ENCODE peak calls at places on chromosomes 2 and 18, in six cellular contexts. G, R, D, L, H and X are unnamed samples.

GRCh38 chr2:29260151-29260772 is 145.0 kb downstream of the CLIP4 start:
- DNase-seq in H (no peak), G (no peak), D (peak), R (peak), L (no peak), X (peak)

GRCh38 chr2:131039908-131040660 is 53.2 kb downstream of the FAM168B start:
- DNase-seq in R (no peak), L (no peak), G (no peak), H (no peak), D (no peak), X (peak)

GRCh38 chr18:37524546-37525301 is 40.9 kb downstream of the CELF4 start:
- DNase-seq in D (no peak), R (no peak), G (no peak), H (no peak), L (no peak), X (no peak)

GRCh38 chr2:65424391-65424790 is 8.0 kb downstream of the SPRED2 start:
- DNase-seq in R (no peak), H (no peak), G (no peak), L (no peak), D (no peak), X (no peak)

GRCh38 chr18:61435064-61435652 is 101.9 kb downstream of the CDH20 start:
- DNase-seq in R (peak), H (no peak), D (peak), L (no peak), G (no peak), X (peak)

GRCh38 chr2:25341031-25341727 is 546 bp downstream of the DNMT3A start:
- DNase-seq in L (no peak), D (no peak), R (no peak), G (no peak), H (no peak), X (no peak)

GRCh38 chr2:105888625-105889024 is 143.9 kb downstream of the NCK2 start:
- DNase-seq in R (no peak), G (no peak), D (no peak), H (no peak), L (no peak), X (no peak)

GRCh38 chr2:45176399-45176798 is 167.1 kb upstream of the SIX2 start:
- DNase-seq in H (no peak), G (no peak), R (peak), L (no peak), D (peak), X (peak)

GRCh38 chr2:219058541-219059374 is 2.0 kb downstream of the IHH start:
- DNase-seq in H (peak), R (peak), L (no peak), G (no peak), D (no peak), X (no peak)

GRCh38 chr2:69997296-69998184 is 36.1 kb upstream of the ASPRV1 start:
- DNase-seq in D (peak), H (no peak), R (no peak), G (no peak), L (peak), X (peak)

GRCh38 chr2:127637236-127637630 is 8.7 kb upstream of the GPR17 start:
- DNase-seq in D (no peak), H (no peak), L (no peak), R (no peak), G (no peak), X (no peak)

GRCh38 chr2:202555354-202555753 is 79.4 kb upstream of the FAM117B start:
- DNase-seq in L (no peak), H (no peak), R (no peak), D (no peak), G (no peak), X (no peak)

GRCh38 chr18:33578371-33579146 is 540 bp downstream of the ASXL3 start:
- DNase-seq in R (no peak), G (no peak), H (no peak), D (no peak), L (no peak), X (no peak)

GRCh38 chr18:46481847-46482245 is 175.2 kb downstream of the LOXHD1 start:
- DNase-seq in G (no peak), L (no peak), R (peak), H (no peak), D (no peak), X (peak)

GRCh38 chr2:205405194-205405593 is 277.1 kb upstream of the NRP2 start:
- DNase-seq in D (peak), L (no peak), H (no peak), R (peak), G (no peak), X (peak)

GRCh38 chr2:216144372-216144771 is 35.2 kb downstream of the XRCC5 start:
- DNase-seq in R (no peak), L (no peak), H (no peak), D (no peak), G (no peak), X (no peak)

GRCh38 chr18:23138470-23138869 is 3.2 kb downstream of the CABLES1 start:
- DNase-seq in H (peak), L (no peak), G (no peak), D (no peak), R (no peak), X (no peak)

GRCh38 chr2:119049968-119050657 is 108.1 kb downstream of the MARCO start:
- DNase-seq in R (no peak), H (no peak), D (no peak), G (no peak), L (no peak), X (peak)

GRCh38 chr2:14235667-14236066 is 396.9 kb upstream of the LRATD1 start:
- DNase-seq in H (no peak), R (no peak), D (no peak), G (no peak), L (no peak), X (no peak)

GRCh38 chr2:136129601-136130000 is 11.7 kb upstream of the CXCR4 start:
- DNase-seq in D (no peak), G (no peak), H (no peak), L (no peak), R (no peak), X (no peak)

GRCh38 chr2:160306985-160307384 is 106.9 kb upstream of the ITGB6 start:
- DNase-seq in R (peak), H (no peak), D (no peak), G (peak), L (no peak), X (peak)

GRCh38 chr2:219171231-219171651 is 1.4 kb upstream of the SLC23A3 start:
- DNase-seq in R (peak), D (peak), G (peak), H (peak), L (peak), X (peak)

GRCh38 chr2:102383722-102384121 is 28.1 kb downstream of the IL18R1 start:
- DNase-seq in R (no peak), H (no peak), G (no peak), D (no peak), L (no peak), X (no peak)

GRCh38 chr2:177296047-177296446 is 31.5 kb upstream of the NFE2L2 start:
- DNase-seq in H (no peak), R (peak), L (peak), D (no peak), G (no peak), X (peak)

GRCh38 chr18:58175122-58175687 is 131.2 kb downstream of the NEDD4L start:
- DNase-seq in G (no peak), R (no peak), L (no peak), H (no peak), D (no peak), X (no peak)
- TF ChIP-seq CTCF in G (no peak), R (no peak), L (no peak), H (no peak), D (no peak), X (no peak)

GRCh38 chr18:36295880-36296301 is 1.6 kb upstream of the FHOD3 start:
- DNase-seq in D (no peak), H (no peak), G (no peak), L (no peak), R (no peak), X (no peak)
- H3K4me3 ChIP-seq in D (peak), H (no peak), G (no peak), L (peak), R (no peak), X (peak)

GRCh38 chr2:165203689-165204559 is at the start of gene SCN3A:
- DNase-seq in L (peak), R (peak), H (no peak), G (peak), D (peak), X (peak)
- TF ChIP-seq CTCF in L (peak), R (peak), H (peak), G (peak), D (peak), X (peak)

DNA sequence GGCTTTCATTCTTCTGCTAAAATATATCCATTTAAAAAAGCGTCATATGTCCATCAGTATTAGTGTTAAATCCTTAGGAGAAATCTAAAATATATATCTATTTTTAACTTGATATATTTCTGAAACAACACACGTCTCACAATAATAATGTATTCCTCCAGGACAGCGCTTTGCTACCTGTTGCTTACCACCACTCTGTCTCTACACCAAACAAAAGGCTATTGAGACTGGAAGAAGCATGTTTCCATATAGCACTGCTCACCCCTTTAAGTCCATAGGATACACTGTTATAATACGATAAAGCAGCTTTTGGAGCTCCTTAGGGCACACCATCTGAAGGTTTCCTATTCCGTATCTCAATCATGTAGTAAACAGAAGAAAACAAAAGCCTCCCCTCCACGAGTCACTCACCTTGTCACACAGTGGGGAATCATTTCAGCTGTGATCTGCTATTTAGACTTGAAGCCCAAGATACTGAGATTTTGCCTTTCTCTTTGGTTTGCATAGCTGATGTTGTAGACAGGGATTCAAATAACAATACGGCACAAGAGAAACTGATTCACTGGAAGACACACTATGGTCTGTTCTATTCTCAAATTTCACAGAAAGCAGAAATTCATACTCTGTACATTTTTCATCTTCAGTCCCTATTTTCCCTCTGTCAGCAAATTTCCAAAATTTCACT is 187.3 kb downstream of the TCF4 start:
- DNase-seq in R (peak), D (no peak), G (no peak), L (no peak), H (no peak), X (peak)
- H3K4me3 ChIP-seq in R (peak), D (no peak), G (no peak), L (no peak), H (peak), X (peak)

GRCh38 chr2:191566347-191566746 is 111.6 kb upstream of the NABP1 start:
- DNase-seq in G (peak), H (peak), L (peak), D (peak), R (peak), X (peak)
- TF ChIP-seq CTCF in G (peak), H (peak), L (peak), D (peak), R (peak), X (peak)

DNA sequence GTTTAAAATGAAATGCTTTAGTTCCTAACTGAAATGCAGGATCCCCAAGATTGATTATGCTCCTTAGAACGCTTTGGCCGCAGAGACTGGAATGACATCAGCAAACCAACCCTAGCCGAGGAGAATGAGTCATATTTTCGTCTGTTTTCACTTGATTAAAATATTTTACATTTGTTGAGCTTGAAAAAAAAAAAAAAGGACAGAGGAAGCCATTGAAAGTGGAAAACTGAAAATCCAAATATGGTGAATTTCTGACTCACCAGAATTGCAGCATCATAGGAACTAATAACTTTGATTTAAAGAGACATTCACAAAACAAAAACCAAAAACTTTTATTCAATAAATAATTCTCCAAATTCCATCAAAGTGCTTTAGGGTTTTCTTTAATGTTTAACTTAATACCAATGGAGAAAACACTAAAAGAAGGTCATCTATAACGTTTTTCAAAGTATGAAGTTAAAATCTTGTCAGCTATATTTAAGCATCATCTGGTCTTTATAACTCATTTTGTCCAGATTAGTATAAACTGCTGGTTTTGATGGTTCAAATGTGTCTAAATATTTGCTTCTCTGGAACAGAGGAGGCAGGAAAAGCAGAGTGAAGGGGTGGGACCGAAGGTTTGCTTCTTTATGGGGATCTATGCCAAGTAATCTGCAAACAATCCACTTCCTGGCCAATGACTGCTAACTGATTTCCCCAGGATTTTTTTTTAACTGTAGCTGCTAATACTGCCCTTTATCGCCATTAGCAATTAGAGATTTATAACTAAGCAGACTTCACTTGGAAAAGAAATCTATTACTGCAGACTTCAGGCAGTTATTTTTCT is 30.9 kb upstream of the COL5A2 start:
- DNase-seq in L (peak), R (peak), H (no peak), G (peak), D (peak), X (peak)
- H3K4me3 ChIP-seq in L (peak), R (peak), H (no peak), G (peak), D (no peak), X (peak)

GRCh38 chr2:88055436-88056128 is at the start of gene KRCC1:
- DNase-seq in D (peak), G (peak), L (peak), R (peak), H (peak), X (peak)
- TF ChIP-seq CTCF in D (peak), G (no peak), L (no peak), R (peak), H (no peak), X (no peak)

DNA sequence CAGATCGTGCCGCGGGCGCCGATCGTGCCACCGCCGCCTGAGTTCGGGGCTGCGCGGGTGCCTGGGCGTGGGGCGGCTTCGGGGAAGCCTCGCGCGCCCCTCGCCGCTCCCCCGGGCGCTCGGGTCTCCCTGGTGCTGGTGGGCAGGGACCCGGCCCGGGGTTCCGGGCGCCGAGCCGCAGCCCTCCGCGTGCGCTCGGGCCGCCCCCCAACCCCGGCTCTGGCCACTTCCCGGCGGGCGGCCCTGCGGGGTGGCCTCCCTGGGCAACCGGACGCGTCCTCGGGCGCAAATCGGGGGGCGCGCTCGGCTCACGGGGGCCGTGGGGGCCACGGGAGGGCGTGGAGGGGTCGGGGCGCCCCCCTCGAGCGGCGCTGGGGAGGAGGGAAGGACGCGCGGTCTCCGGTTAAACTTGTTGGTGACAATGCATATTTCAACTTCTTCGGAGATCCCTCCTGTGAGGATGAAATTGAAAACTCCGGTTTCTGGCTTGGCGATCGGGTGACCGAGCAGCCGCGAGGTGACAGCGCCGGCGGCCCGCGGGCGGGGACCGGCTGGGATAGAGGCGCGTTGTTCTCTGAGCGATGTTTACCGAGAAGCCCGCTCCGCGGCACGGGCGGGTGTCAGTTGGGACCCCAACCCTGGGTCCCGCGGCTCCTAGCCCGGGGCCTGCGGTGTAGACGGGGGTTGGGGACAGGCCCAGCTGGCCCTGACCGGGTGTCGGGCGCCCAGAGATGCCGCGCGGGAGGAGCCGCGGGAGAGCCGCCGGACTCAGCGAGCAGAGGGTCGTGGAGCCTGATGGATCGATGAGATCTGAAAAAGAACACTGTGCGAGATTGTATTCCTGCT is 676 bp downstream of the SH3BP4 start:
- DNase-seq in R (no peak), H (no peak), G (no peak), D (no peak), L (no peak), X (no peak)
- H3K4me3 ChIP-seq in R (peak), H (peak), G (peak), D (peak), L (peak), X (peak)